ENCODE peak calls at places on chromosomes 4 and X, in eight cellular contexts. A is naive B cell; M is cerebellum; N is NCI-H1436; J is fibroblast of pulmonary artery; R is effector memory CD4-positive, alpha-beta T cell; G is M059J; Y is CD4-positive, alpha-beta memory T cell. P is an unnamed sample.

GRCh38 chr4:28229092-28229491 is 1368.5 kb downstream of the STIM2 start:
- DNase-seq in A (no peak), M (no peak), N (no peak), J (no peak), R (no peak), G (peak; percentile 82), Y (no peak), P (no peak)

GRCh38 chr4:119020158-119020557 is 115.5 kb upstream of the MYOZ2 start:
- DNase-seq in A (no peak), M (no peak), N (no peak), J (peak; percentile 31), R (no peak), G (no peak), Y (no peak), P (no peak)

GRCh38 chrX:121128946-121129345 is 81.5 kb downstream of the GLUD2 start:
- DNase-seq in A (no peak), M (no peak), N (no peak), J (no peak), R (no peak), G (no peak), Y (no peak), P (no peak)

GRCh38 chrX:15525664-15526416 is 25.2 kb downstream of the BMX start:
- DNase-seq in A (no peak), M (no peak), N (peak; percentile 54), J (no peak), R (no peak), G (peak; percentile 10), Y (no peak), P (no peak)

GRCh38 chr4:61877893-61878292 is 677.8 kb downstream of the ADGRL3 start:
- DNase-seq in A (no peak), M (no peak), N (no peak), J (peak; percentile 4), R (no peak), G (no peak), Y (no peak), P (no peak)

GRCh38 chr4:48290146-48290772 is 20.6 kb upstream of the TEC start:
- DNase-seq in A (no peak), M (no peak), N (no peak), J (peak; percentile 31), R (no peak), G (peak; percentile 17), Y (no peak), P (no peak)

GRCh38 chr4:4269326-4269725 is 20.6 kb downstream of the LYAR start:
- DNase-seq in A (no peak), M (no peak), N (no peak), J (no peak), R (peak; percentile 31), G (no peak), Y (peak; percentile 75), P (peak; percentile 38)

GRCh38 chr4:175504316-175504715 is 307.7 kb downstream of the GPM6A start:
- DNase-seq in A (no peak), M (no peak), N (no peak), J (peak; percentile 26), R (no peak), G (peak; percentile 2), Y (no peak), P (no peak)

GRCh38 chrX:136525738-136526606 is 6.0 kb upstream of the VGLL1 start:
- DNase-seq in A (no peak), M (peak; percentile 3), N (no peak), J (peak; percentile 89), R (no peak), G (peak; percentile 93), Y (no peak), P (peak; percentile 80)

GRCh38 chr4:186451982-186452381 is 103.4 kb downstream of the MTNR1A start:
- DNase-seq in A (no peak), M (no peak), N (no peak), J (no peak), R (no peak), G (no peak), Y (no peak), P (no peak)

GRCh38 chr4:183080372-183081115 is 18.5 kb upstream of the WWC2 start:
- DNase-seq in A (no peak), M (peak; percentile 22), N (no peak), J (no peak), R (no peak), G (no peak), Y (no peak), P (no peak)

GRCh38 chr4:54929459-54929858 is 195.9 kb downstream of the KDR start:
- DNase-seq in A (no peak), M (no peak), N (no peak), J (peak; percentile 14), R (no peak), G (no peak), Y (no peak), P (no peak)

GRCh38 chrX:39720945-39721344 is 376.8 kb downstream of the BCOR start:
- DNase-seq in A (no peak), M (no peak), N (no peak), J (no peak), R (no peak), G (no peak), Y (no peak), P (no peak)

GRCh38 chrX:149898554-149898953 is 17.6 kb downstream of the MAGEA8 start:
- DNase-seq in A (no peak), M (no peak), N (no peak), J (no peak), R (no peak), G (no peak), Y (no peak), P (no peak)

GRCh38 chrX:108696690-108697089 is 39.7 kb downstream of the IRS4 start:
- DNase-seq in A (no peak), M (no peak), N (no peak), J (peak; percentile 2), R (no peak), G (no peak), Y (no peak), P (no peak)

GRCh38 chr4:77819836-77820679 is 890 bp upstream of the CNOT6L start:
- DNase-seq in A (peak; percentile 94), M (peak; percentile 95), N (peak; percentile 84), J (peak; percentile 83), R (peak; percentile 91), G (peak; percentile 71), Y (peak; percentile 97), P (peak; percentile 95)

GRCh38 chr4:133584714-133585113 is 435.6 kb downstream of the PCDH10 start:
- DNase-seq in A (no peak), M (no peak), N (no peak), J (no peak), R (no peak), G (no peak), Y (no peak), P (no peak)

GRCh38 chr4:95191537-95191936 is 357.2 kb downstream of the UNC5C start:
- DNase-seq in A (no peak), M (no peak), N (no peak), J (no peak), R (no peak), G (no peak), Y (no peak), P (no peak)

GRCh38 chrX:24294619-24295018 is 19.2 kb downstream of the SUPT20HL2 start:
- DNase-seq in A (no peak), M (no peak), N (no peak), J (peak; percentile 41), R (no peak), G (peak; percentile 57), Y (no peak), P (no peak)

GRCh38 chrX:108224727-108225455 is 133.3 kb downstream of the ATG4A start:
- DNase-seq in A (no peak), M (peak; percentile 7), N (peak; percentile 20), J (peak; percentile 48), R (no peak), G (peak; percentile 37), Y (no peak), P (no peak)

GRCh38 chrX:66030505-66031317 is 9.2 kb downstream of the VSIG4 start:
- DNase-seq in A (no peak), M (no peak), N (no peak), J (peak; percentile 41), R (no peak), G (no peak), Y (peak; percentile 36), P (no peak)

GRCh38 chrX:95383778-95384177 is 1300.9 kb upstream of the DIAPH2 start:
- DNase-seq in A (no peak), M (no peak), N (no peak), J (no peak), R (no peak), G (no peak), Y (no peak), P (no peak)

GRCh38 chr4:1462768-1463075 is 56.5 kb upstream of the NKX1-1 start:
- DNase-seq in A (no peak), M (no peak), N (no peak), J (no peak), R (no peak), G (no peak), Y (no peak), P (no peak)

GRCh38 chr4:153119626-153120025 is 84.6 kb upstream of the TRIM2 start:
- DNase-seq in A (no peak), M (no peak), N (no peak), J (no peak), R (no peak), G (no peak), Y (no peak), P (no peak)

GRCh38 chr4:3384771-3385701 is 56.7 kb upstream of the HGFAC start:
- DNase-seq in A (no peak), M (no peak), N (no peak), J (no peak), R (no peak), G (no peak), Y (no peak), P (peak; percentile 73)

GRCh38 chr4:24080871-24081270 is 191.0 kb upstream of the PPARGC1A start:
- DNase-seq in A (no peak), M (no peak), N (no peak), J (no peak), R (no peak), G (no peak), Y (no peak), P (no peak)

GRCh38 chrX:133531012-133531411 is 115.7 kb upstream of the GPC4 start:
- DNase-seq in A (no peak), M (no peak), N (no peak), J (no peak), R (no peak), G (no peak), Y (no peak), P (no peak)

GRCh38 chr4:73864973-73865372 is 4.2 kb upstream of the CXCL1 start:
- DNase-seq in A (no peak), M (no peak), N (no peak), J (no peak), R (no peak), G (no peak), Y (no peak), P (no peak)

GRCh38 chrX:53294024-53294648 is 12.8 kb upstream of the IQSEC2 start:
- DNase-seq in A (no peak), M (no peak), N (no peak), J (no peak), R (no peak), G (no peak), Y (no peak), P (no peak)

GRCh38 chr4:89283226-89283974 is 24.2 kb downstream of the GPRIN3 start:
- DNase-seq in A (no peak), M (peak; percentile 44), N (no peak), J (peak; percentile 69), R (peak; percentile 58), G (peak; percentile 46), Y (peak; percentile 89), P (no peak)

GRCh38 chrX:125131146-125131545 is 188.5 kb upstream of the TEX13C start:
- DNase-seq in A (no peak), M (no peak), N (peak; percentile 6), J (no peak), R (no peak), G (peak; percentile 2), Y (no peak), P (no peak)

GRCh38 chr4:76585270-76585669 is 150.2 kb downstream of the SHROOM3 start:
- DNase-seq in A (no peak), M (no peak), N (no peak), J (peak; percentile 36), R (no peak), G (peak; percentile 29), Y (no peak), P (no peak)

P was measured in Right ventricle myocardium superior.